ENCODE peak calls at places on chromosomes 6 and 20, in nine cellular contexts. One of them, this sample, is unnamed.

GRCh38 chr6:77630019-77630418 is 22.8 kb upstream of the MEI4 start:
- DNase-seq in gastrocnemius medialis: no peak
- DNase-seq in HCT116: no peak
- DNase-seq in tibial nerve: no peak
- DNase-seq in epithelial cell of esophagus: no peak
- DNase-seq in type B pancreatic cell: no peak
- DNase-seq in AG04450: no peak
- DNase-seq in A549: no peak
- DNase-seq in mammary epithelial cell: no peak
- DNase-seq in this sample: no peak

GRCh38 chr6:169217972-169218371 is 35.7 kb downstream of the THBS2 start:
- DNase-seq in HCT116: no peak
- DNase-seq in type B pancreatic cell: no peak
- DNase-seq in tibial nerve: no peak
- DNase-seq in epithelial cell of esophagus: no peak
- DNase-seq in AG04450: no peak
- DNase-seq in gastrocnemius medialis: no peak
- DNase-seq in mammary epithelial cell: no peak
- DNase-seq in A549: no peak
- DNase-seq in this sample: no peak

GRCh38 chr6:18501313-18502013 is 114.3 kb downstream of the RNF144B start:
- DNase-seq in epithelial cell of esophagus: peak; percentile 84
- DNase-seq in mammary epithelial cell: peak; percentile 83
- DNase-seq in HCT116: no peak
- DNase-seq in gastrocnemius medialis: peak; percentile 31
- DNase-seq in AG04450: peak; percentile 63
- DNase-seq in A549: peak; percentile 5
- DNase-seq in tibial nerve: no peak
- DNase-seq in type B pancreatic cell: no peak
- DNase-seq in this sample: peak; percentile 92

GRCh38 chr6:28587011-28587745 is 61.5 kb downstream of the GPX5 start:
- DNase-seq in mammary epithelial cell: peak; percentile 83
- DNase-seq in gastrocnemius medialis: no peak
- DNase-seq in A549: peak; percentile 89
- DNase-seq in tibial nerve: no peak
- DNase-seq in epithelial cell of esophagus: peak; percentile 93
- DNase-seq in type B pancreatic cell: peak; percentile 80
- DNase-seq in AG04450: no peak
- DNase-seq in HCT116: no peak
- DNase-seq in this sample: no peak

GRCh38 chr20:53876470-53876869 is 193.9 kb downstream of the BCAS1 start:
- DNase-seq in gastrocnemius medialis: no peak
- DNase-seq in epithelial cell of esophagus: no peak
- DNase-seq in type B pancreatic cell: no peak
- DNase-seq in A549: no peak
- DNase-seq in AG04450: no peak
- DNase-seq in mammary epithelial cell: no peak
- DNase-seq in HCT116: no peak
- DNase-seq in tibial nerve: no peak
- DNase-seq in this sample: no peak

GRCh38 chr6:5127106-5127687 is 42.1 kb downstream of the PPP1R3G start:
- DNase-seq in mammary epithelial cell: no peak
- DNase-seq in epithelial cell of esophagus: no peak
- DNase-seq in AG04450: no peak
- DNase-seq in HCT116: no peak
- DNase-seq in type B pancreatic cell: no peak
- DNase-seq in gastrocnemius medialis: no peak
- DNase-seq in A549: no peak
- DNase-seq in tibial nerve: no peak
- DNase-seq in this sample: no peak

GRCh38 chr6:5998741-5999687 is 7.7 kb downstream of the NRN1 start:
- DNase-seq in A549: no peak
- DNase-seq in gastrocnemius medialis: no peak
- DNase-seq in AG04450: no peak
- DNase-seq in type B pancreatic cell: no peak
- DNase-seq in HCT116: no peak
- DNase-seq in epithelial cell of esophagus: no peak
- DNase-seq in mammary epithelial cell: no peak
- DNase-seq in tibial nerve: no peak
- DNase-seq in this sample: no peak

GRCh38 chr6:52360601-52361346 is 1.2 kb upstream of the PAQR8 start:
- DNase-seq in tibial nerve: no peak
- DNase-seq in gastrocnemius medialis: no peak
- DNase-seq in A549: no peak
- DNase-seq in mammary epithelial cell: no peak
- DNase-seq in AG04450: no peak
- DNase-seq in epithelial cell of esophagus: peak; percentile 58
- DNase-seq in type B pancreatic cell: no peak
- DNase-seq in HCT116: no peak
- DNase-seq in this sample: no peak

GRCh38 chr6:5351552-5351951 is 90.2 kb downstream of the FARS2 start:
- DNase-seq in mammary epithelial cell: no peak
- DNase-seq in HCT116: no peak
- DNase-seq in A549: no peak
- DNase-seq in gastrocnemius medialis: no peak
- DNase-seq in epithelial cell of esophagus: peak; percentile 22
- DNase-seq in type B pancreatic cell: no peak
- DNase-seq in AG04450: no peak
- DNase-seq in tibial nerve: no peak
- DNase-seq in this sample: no peak

GRCh38 chr6:111715321-111715720 is 109.6 kb upstream of the TRAF3IP2 start:
- DNase-seq in tibial nerve: no peak
- DNase-seq in AG04450: no peak
- DNase-seq in HCT116: no peak
- DNase-seq in gastrocnemius medialis: no peak
- DNase-seq in type B pancreatic cell: no peak
- DNase-seq in mammary epithelial cell: no peak
- DNase-seq in A549: no peak
- DNase-seq in epithelial cell of esophagus: no peak
- DNase-seq in this sample: no peak

GRCh38 chr20:40511478-40511877 is 177.6 kb downstream of the MAFB start:
- DNase-seq in A549: no peak
- DNase-seq in tibial nerve: peak; percentile 24
- DNase-seq in mammary epithelial cell: peak; percentile 44
- DNase-seq in HCT116: no peak
- DNase-seq in gastrocnemius medialis: peak; percentile 23
- DNase-seq in type B pancreatic cell: no peak
- DNase-seq in epithelial cell of esophagus: peak; percentile 38
- DNase-seq in AG04450: no peak
- DNase-seq in this sample: no peak

GRCh38 chr20:58670097-58670496 is 19.0 kb downstream of the STX16 start:
- DNase-seq in tibial nerve: no peak
- DNase-seq in AG04450: no peak
- DNase-seq in A549: no peak
- DNase-seq in type B pancreatic cell: no peak
- DNase-seq in HCT116: no peak
- DNase-seq in mammary epithelial cell: no peak
- DNase-seq in gastrocnemius medialis: no peak
- DNase-seq in epithelial cell of esophagus: no peak
- DNase-seq in this sample: no peak

GRCh38 chr6:132300323-132300949 is 100.8 kb downstream of the MOXD1 start:
- DNase-seq in A549: peak; percentile 53
- DNase-seq in tibial nerve: no peak
- DNase-seq in AG04450: peak; percentile 41
- DNase-seq in gastrocnemius medialis: no peak
- DNase-seq in HCT116: peak; percentile 40
- DNase-seq in mammary epithelial cell: peak; percentile 39
- DNase-seq in type B pancreatic cell: no peak
- DNase-seq in epithelial cell of esophagus: peak; percentile 69
- DNase-seq in this sample: no peak

GRCh38 chr20:53547664-53548239 is 45.9 kb downstream of the ZNF217 start:
- DNase-seq in A549: peak; percentile 69
- DNase-seq in mammary epithelial cell: peak; percentile 41
- DNase-seq in tibial nerve: no peak
- DNase-seq in epithelial cell of esophagus: peak; percentile 62
- DNase-seq in AG04450: peak; percentile 47
- DNase-seq in gastrocnemius medialis: no peak
- DNase-seq in HCT116: peak; percentile 42
- DNase-seq in type B pancreatic cell: no peak
- DNase-seq in this sample: no peak

GRCh38 chr20:37310951-37311350 is 21.5 kb downstream of the MANBAL start:
- DNase-seq in tibial nerve: no peak
- DNase-seq in type B pancreatic cell: no peak
- DNase-seq in AG04450: no peak
- DNase-seq in mammary epithelial cell: no peak
- DNase-seq in epithelial cell of esophagus: no peak
- DNase-seq in HCT116: no peak
- DNase-seq in gastrocnemius medialis: no peak
- DNase-seq in A549: no peak
- DNase-seq in this sample: no peak

GRCh38 chr6:164200071-164200470 is 785.6 kb downstream of the QKI start:
- DNase-seq in epithelial cell of esophagus: no peak
- DNase-seq in tibial nerve: no peak
- DNase-seq in A549: no peak
- DNase-seq in type B pancreatic cell: no peak
- DNase-seq in AG04450: no peak
- DNase-seq in HCT116: no peak
- DNase-seq in mammary epithelial cell: no peak
- DNase-seq in gastrocnemius medialis: no peak
- DNase-seq in this sample: no peak

GRCh38 chr6:112296122-112296521 is 41.8 kb upstream of the LAMA4 start:
- DNase-seq in tibial nerve: no peak
- DNase-seq in type B pancreatic cell: no peak
- DNase-seq in gastrocnemius medialis: no peak
- DNase-seq in HCT116: peak; percentile 27
- DNase-seq in AG04450: no peak
- DNase-seq in mammary epithelial cell: peak; percentile 30
- DNase-seq in epithelial cell of esophagus: peak; percentile 57
- DNase-seq in A549: peak; percentile 35
- DNase-seq in this sample: no peak

GRCh38 chr6:40328376-40328987 is 258.7 kb downstream of the LRFN2 start:
- DNase-seq in A549: peak; percentile 10
- DNase-seq in gastrocnemius medialis: no peak
- DNase-seq in epithelial cell of esophagus: peak; percentile 66
- DNase-seq in type B pancreatic cell: no peak
- DNase-seq in mammary epithelial cell: peak; percentile 52
- DNase-seq in HCT116: peak; percentile 33
- DNase-seq in AG04450: no peak
- DNase-seq in tibial nerve: no peak
- DNase-seq in this sample: no peak
- TF ChIP-seq CTCF in A549: peak; percentile 36
- TF ChIP-seq CTCF in gastrocnemius medialis: peak; percentile 63
- TF ChIP-seq CTCF in epithelial cell of esophagus: peak; percentile 97
- TF ChIP-seq CTCF in type B pancreatic cell: peak; percentile 74
- TF ChIP-seq CTCF in mammary epithelial cell: peak; percentile 94
- TF ChIP-seq CTCF in HCT116: peak; percentile 94
- TF ChIP-seq CTCF in AG04450: peak; percentile 9
- TF ChIP-seq CTCF in tibial nerve: no peak
- TF ChIP-seq CTCF in this sample: peak; percentile 44

GRCh38 chr6:40348591-40348990 is 238.6 kb downstream of the LRFN2 start:
- DNase-seq in A549: no peak
- DNase-seq in mammary epithelial cell: no peak
- DNase-seq in tibial nerve: no peak
- DNase-seq in AG04450: no peak
- DNase-seq in HCT116: no peak
- DNase-seq in type B pancreatic cell: peak; percentile 48
- DNase-seq in epithelial cell of esophagus: no peak
- DNase-seq in gastrocnemius medialis: no peak
- DNase-seq in this sample: peak; percentile 80
- TF ChIP-seq CTCF in A549: no peak
- TF ChIP-seq CTCF in mammary epithelial cell: no peak
- TF ChIP-seq CTCF in tibial nerve: no peak
- TF ChIP-seq CTCF in AG04450: no peak
- TF ChIP-seq CTCF in HCT116: no peak
- TF ChIP-seq CTCF in type B pancreatic cell: no peak
- TF ChIP-seq CTCF in epithelial cell of esophagus: no peak
- TF ChIP-seq CTCF in gastrocnemius medialis: no peak
- TF ChIP-seq CTCF in this sample: no peak

DNA sequence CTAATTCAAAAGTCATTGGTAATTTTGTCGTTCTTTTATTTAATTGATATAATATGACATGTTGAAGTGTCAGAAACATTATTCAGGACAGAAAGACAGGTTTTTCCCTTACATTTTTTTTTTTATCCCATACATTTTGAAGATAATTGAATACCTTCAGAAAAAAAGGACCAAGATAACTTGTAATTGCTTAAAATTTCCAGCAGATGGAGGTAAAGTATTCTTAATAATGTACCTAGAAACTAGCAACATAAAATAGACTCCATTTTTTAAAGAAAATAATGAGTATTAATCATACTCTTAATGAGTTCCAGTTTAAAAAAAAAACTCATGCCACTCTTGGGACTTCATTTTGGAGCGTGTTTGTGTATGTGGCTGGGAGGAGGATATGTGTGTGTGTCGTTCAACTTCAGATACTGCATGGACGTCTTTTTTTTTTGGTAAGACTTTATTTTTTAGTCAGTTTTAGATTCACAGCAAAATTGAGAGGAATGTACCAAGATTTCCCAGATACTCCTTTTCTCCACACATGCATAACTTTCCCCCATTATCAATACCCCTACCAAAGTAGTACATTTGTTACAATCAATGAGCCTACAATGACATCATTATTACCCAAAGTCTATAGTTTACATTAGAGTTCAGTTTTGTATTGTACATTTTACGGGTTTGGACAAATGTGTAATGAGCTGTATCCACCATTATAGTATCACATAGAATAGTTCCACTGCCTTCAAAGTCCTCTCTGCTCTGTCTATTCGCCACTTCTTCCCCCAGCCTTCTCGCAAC is 79.4 kb downstream of the ROS1 start:
- DNase-seq in mammary epithelial cell: peak; percentile 9
- DNase-seq in epithelial cell of esophagus: peak; percentile 20
- DNase-seq in tibial nerve: no peak
- DNase-seq in gastrocnemius medialis: no peak
- DNase-seq in A549: no peak
- DNase-seq in type B pancreatic cell: no peak
- DNase-seq in AG04450: no peak
- DNase-seq in HCT116: no peak
- DNase-seq in this sample: no peak
- TF ChIP-seq CTCF in mammary epithelial cell: peak; percentile 42
- TF ChIP-seq CTCF in epithelial cell of esophagus: peak; percentile 10
- TF ChIP-seq CTCF in tibial nerve: peak; percentile 44
- TF ChIP-seq CTCF in gastrocnemius medialis: peak; percentile 55
- TF ChIP-seq CTCF in A549: peak; percentile 52
- TF ChIP-seq CTCF in type B pancreatic cell: peak; percentile 81
- TF ChIP-seq CTCF in AG04450: peak; percentile 49
- TF ChIP-seq CTCF in HCT116: peak; percentile 27
- TF ChIP-seq CTCF in this sample: peak; percentile 51

DNA sequence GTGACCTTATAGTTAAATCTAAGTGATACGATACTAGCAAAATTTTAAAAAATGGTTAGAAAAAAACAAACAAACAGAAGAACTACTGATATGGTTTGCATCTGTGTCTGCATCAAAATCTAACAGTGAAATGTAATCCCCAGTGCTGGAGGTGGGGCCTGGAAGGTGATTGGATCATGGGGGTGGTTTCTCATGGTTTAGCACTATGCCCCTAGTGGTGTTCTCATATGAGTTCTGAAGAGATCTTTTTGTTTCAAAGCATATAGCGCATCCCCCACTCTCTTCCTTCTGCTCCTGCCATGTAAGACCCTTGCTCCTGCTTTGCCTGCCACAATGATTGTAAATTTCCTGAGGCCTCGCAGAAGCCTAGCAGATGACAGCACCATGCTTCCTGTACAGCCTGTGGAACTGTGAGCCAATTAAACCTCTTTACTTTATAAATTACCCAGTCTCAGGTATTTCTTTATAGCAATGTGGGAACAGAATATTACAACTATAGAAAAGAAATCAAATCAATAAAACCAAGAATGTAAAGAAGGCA is 5.4 kb downstream of the FBXL4 start:
- DNase-seq in HCT116: no peak
- DNase-seq in AG04450: no peak
- DNase-seq in tibial nerve: no peak
- DNase-seq in epithelial cell of esophagus: no peak
- DNase-seq in gastrocnemius medialis: no peak
- DNase-seq in type B pancreatic cell: no peak
- DNase-seq in mammary epithelial cell: no peak
- DNase-seq in A549: peak; percentile 13
- DNase-seq in this sample: no peak
- TF ChIP-seq CTCF in HCT116: peak; percentile 19
- TF ChIP-seq CTCF in AG04450: peak; percentile 3
- TF ChIP-seq CTCF in tibial nerve: no peak
- TF ChIP-seq CTCF in epithelial cell of esophagus: no peak
- TF ChIP-seq CTCF in gastrocnemius medialis: no peak
- TF ChIP-seq CTCF in type B pancreatic cell: peak; percentile 33
- TF ChIP-seq CTCF in mammary epithelial cell: peak; percentile 1
- TF ChIP-seq CTCF in A549: no peak
- TF ChIP-seq CTCF in this sample: no peak